ENCODE peak calls at places on chromosome 14, in seven cellular contexts. D, V, F, W, L, H and O are unnamed samples.

GRCh38 chr14:65939184-65939583 is 526.7 kb downstream of the FUT8 start:
- DNase-seq in D (no peak), V (no peak), F (no peak), W (no peak), L (no peak), H (no peak), O (no peak)

GRCh38 chr14:72663076-72663487 is 230.8 kb downstream of the DPF3 start:
- DNase-seq in D (no peak), V (no peak), F (no peak), W (no peak), L (no peak), H (no peak), O (no peak)

GRCh38 chr14:82854131-82854530 is 1320.5 kb upstream of the SEL1L start:
- DNase-seq in D (no peak), V (no peak), F (no peak), W (no peak), L (no peak), H (no peak), O (no peak)

GRCh38 chr14:20455355-20456300 is 602 bp downstream of the APEX1 start:
- DNase-seq in D (peak; percentile 78), V (no peak), F (no peak), W (peak; percentile 83), L (peak; percentile 80), H (no peak), O (peak; percentile 97)

GRCh38 chr14:89185919-89186849 is 230.8 kb downstream of the FOXN3 start:
- DNase-seq in D (peak; percentile 97), V (no peak), F (no peak), W (peak; percentile 80), L (peak; percentile 35), H (no peak), O (peak; percentile 75)

GRCh38 chr14:105974902-105975301 is 448.5 kb downstream of the TMEM121 start:
- DNase-seq in D (no peak), V (peak; percentile 57), F (no peak), W (no peak), L (no peak), H (no peak), O (no peak)

GRCh38 chr14:91569301-91569700 is 59.2 kb upstream of the PPP4R3A start:
- DNase-seq in D (no peak), V (no peak), F (no peak), W (no peak), L (no peak), H (no peak), O (no peak)

GRCh38 chr14:37203423-37203822 is 5.7 kb downstream of the MIPOL1 start:
- DNase-seq in D (no peak), V (no peak), F (no peak), W (no peak), L (no peak), H (no peak), O (no peak)

GRCh38 chr14:80291099-80291498 is 79.8 kb upstream of the DIO2 start:
- DNase-seq in D (peak; percentile 58), V (no peak), F (no peak), W (no peak), L (no peak), H (no peak), O (no peak)

GRCh38 chr14:99818503-99819036 is 25.4 kb downstream of the EML1 start:
- DNase-seq in D (no peak), V (no peak), F (no peak), W (peak; percentile 16), L (no peak), H (no peak), O (no peak)